ENCODE peak calls at places on chromosome 4, in ten cellular contexts. S is prostate gland; K is brain microvascular endothelial cell; D is left lung; F is endodermal cell; W is H1; J is neural progenitor cell; C is osteoblast; X is CD8-positive, alpha-beta memory T cell; Y is heart left ventricle. B is an unnamed sample. For H3K27me3, the result is how much of the 10 kb centered on the place peaks cover.

GRCh38 chr4:48688953-48689352 is 91.1 kb downstream of the FRYL start:
- DNase-seq in W (no peak), J (no peak), F (no peak), K (no peak), D (no peak), S (no peak), X (no peak), Y (no peak), C (no peak), B (no peak)

GRCh38 chr4:143517764-143518163 is 4.3 kb downstream of the SMARCA5 start:
- DNase-seq in F (no peak), S (no peak), D (no peak), W (no peak), X (no peak), Y (no peak), C (no peak), J (no peak), K (no peak), B (no peak)

GRCh38 chr4:169795585-169795984 is 37.8 kb upstream of the HPF1 start:
- DNase-seq in D (no peak), Y (no peak), F (no peak), S (no peak), X (no peak), C (no peak), W (no peak), J (no peak), K (no peak), B (no peak)

GRCh38 chr4:73798842-73799241 is 37.6 kb upstream of the CXCL6 start:
- DNase-seq in J (no peak), W (no peak), D (no peak), Y (no peak), S (no peak), F (no peak), C (peak), X (no peak), K (no peak), B (no peak)

GRCh38 chr4:167177925-167178324 is 56.4 kb downstream of the SPOCK3 start:
- DNase-seq in J (peak), Y (no peak), W (no peak), C (no peak), F (no peak), X (no peak), K (no peak), S (no peak), D (no peak), B (no peak)

GRCh38 chr4:121668368-121669162 is 28.2 kb downstream of the ANXA5 start:
- DNase-seq in J (no peak), W (no peak), D (no peak), K (peak), F (no peak), X (no peak), C (peak), S (no peak), Y (no peak), B (no peak)

GRCh38 chr4:17511041-17511949 is 595 bp downstream of the QDPR start:
- DNase-seq in K (peak), F (peak), J (peak), W (no peak), D (peak), S (peak), Y (peak), C (peak), X (peak), B (peak)

GRCh38 chr4:28469886-28470285 is 1609.2 kb downstream of the STIM2 start:
- DNase-seq in Y (no peak), D (no peak), X (no peak), K (peak), W (no peak), S (no peak), J (no peak), F (no peak), C (no peak), B (no peak)

GRCh38 chr4:55032788-55033187 is 92.6 kb downstream of the KDR start:
- DNase-seq in F (peak), C (no peak), W (no peak), S (no peak), X (no peak), D (no peak), K (peak), Y (no peak), J (peak), B (no peak)

GRCh38 chr4:158869761-158870160 is 100.9 kb downstream of the FNIP2 start:
- DNase-seq in K (no peak), C (peak), S (no peak), X (no peak), W (no peak), J (no peak), Y (no peak), D (no peak), F (no peak), B (no peak)

GRCh38 chr4:2565533-2565932 is 29.1 kb downstream of the FAM193A start:
- DNase-seq in D (no peak), J (no peak), Y (no peak), C (no peak), K (no peak), S (no peak), F (no peak), W (no peak), X (no peak), B (no peak)

GRCh38 chr4:145936142-145937020 is 2.2 kb downstream of the ZNF827 start:
- DNase-seq in Y (peak), X (peak), K (peak), F (peak), W (no peak), S (peak), D (peak), J (peak), C (peak), B (peak)

GRCh38 chr4:3320361-3321023 is 27.7 kb downstream of the RGS12 start:
- DNase-seq in Y (no peak), S (no peak), X (no peak), K (no peak), J (no peak), W (no peak), F (peak), C (no peak), D (no peak), B (peak)

GRCh38 chr4:12852338-12853307 is 631.5 kb downstream of the RAB28 start:
- DNase-seq in K (peak), F (peak), X (no peak), W (peak), D (no peak), Y (peak), J (peak), S (peak), C (no peak), B (no peak)

GRCh38 chr4:87311684-87312083 is 11.0 kb downstream of the HSD17B13 start:
- DNase-seq in F (no peak), X (no peak), D (no peak), W (no peak), Y (no peak), J (no peak), C (no peak), S (no peak), K (no peak), B (no peak)
- H3K27me3 ChIP-seq in F (under half), X (under half), D (under half), W (under half), Y (under half), J (under half), C (under half), S (under half), K (under half), B (under half)

GRCh38 chr4:4860803-4861591 is 1.5 kb downstream of the MSX1 start:
- DNase-seq in Y (peak), K (peak), J (peak), S (no peak), D (no peak), W (no peak), F (peak), X (no peak), C (peak), B (peak)

GRCh38 chr4:4860381-4860802 is 927 bp downstream of the MSX1 start:
- DNase-seq in X (no peak), C (peak), F (peak), D (no peak), W (no peak), Y (no peak), S (no peak), J (no peak), K (peak), B (no peak)

GRCh38 chr4:4859010-4859798 is at the start of gene MSX1:
- DNase-seq in J (peak), F (peak), C (peak), S (peak), D (peak), W (peak), X (no peak), K (peak), Y (peak), B (peak)

GRCh38 chr4:4858527-4858926 is 938 bp upstream of the MSX1 start:
- DNase-seq in C (no peak), S (no peak), D (peak), Y (no peak), W (no peak), X (no peak), J (peak), F (peak), K (no peak), B (no peak)

GRCh38 chr4:4859799-4860380 is 425 bp downstream of the MSX1 start:
- DNase-seq in J (peak), D (no peak), K (no peak), W (no peak), F (peak), C (peak), X (no peak), S (no peak), Y (no peak), B (no peak)
- H3K27me3 ChIP-seq in J (half or more), D (half or more), K (under half), W (half or more), F (half or more), C (under half), X (half or more), S (under half), Y (half or more), B (half or more)

GRCh38 chr4:112510468-112511293 is 5.3 kb downstream of the NEUROG2 start:
- DNase-seq in X (no peak), W (no peak), J (peak), F (peak), Y (no peak), C (peak), D (no peak), K (no peak), S (no peak), B (no peak)

GRCh38 chr4:112509243-112510190 is 6.5 kb downstream of the NEUROG2 start:
- DNase-seq in X (no peak), F (peak), Y (no peak), S (no peak), D (no peak), K (no peak), W (no peak), J (peak), C (no peak), B (no peak)

GRCh38 chr4:112510191-112510467 is 5.9 kb downstream of the NEUROG2 start:
- DNase-seq in W (no peak), C (peak), J (no peak), K (no peak), S (no peak), X (no peak), Y (no peak), F (no peak), D (no peak), B (no peak)

GRCh38 chr4:112514079-112514448 is 1.9 kb downstream of the NEUROG2 start:
- DNase-seq in D (no peak), S (no peak), Y (no peak), X (no peak), C (peak), J (peak), K (no peak), F (peak), W (no peak), B (no peak)

GRCh38 chr4:112511294-112512118 is 4.5 kb downstream of the NEUROG2 start:
- DNase-seq in C (peak), K (no peak), Y (no peak), S (no peak), J (peak), F (peak), X (no peak), W (no peak), D (no peak), B (no peak)
- H3K27me3 ChIP-seq in C (half or more), K (half or more), Y (half or more), S (half or more), J (half or more), F (half or more), X (half or more), W (half or more), D (half or more), B (half or more)

DNA sequence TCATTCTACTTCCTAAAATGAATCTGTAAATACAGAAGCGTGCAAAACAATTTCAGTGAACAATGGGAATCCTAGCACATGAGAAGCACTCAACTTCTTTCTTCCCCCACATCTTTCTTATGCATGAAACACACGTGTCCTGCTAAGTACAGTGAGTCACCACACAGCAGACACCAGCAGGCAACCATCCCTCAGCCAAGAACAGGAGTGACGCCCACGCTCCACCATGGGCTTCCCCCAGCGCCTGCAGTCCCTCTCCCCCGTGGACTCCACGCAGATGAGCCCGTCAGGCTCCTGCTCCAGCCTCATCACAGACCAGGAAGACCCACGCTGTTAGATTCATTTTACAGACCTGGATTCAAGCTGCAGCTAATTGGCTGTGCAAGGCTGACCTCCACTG is 16.8 kb downstream of the HMX1 start:
- DNase-seq in W (no peak), J (no peak), S (no peak), Y (no peak), D (no peak), K (peak), X (no peak), C (no peak), F (no peak), B (no peak)
- H3K27me3 ChIP-seq in W (half or more), J (half or more), S (under half), Y (half or more), D (half or more), K (half or more), X (under half), C (half or more), F (half or more), B (half or more)

DNA sequence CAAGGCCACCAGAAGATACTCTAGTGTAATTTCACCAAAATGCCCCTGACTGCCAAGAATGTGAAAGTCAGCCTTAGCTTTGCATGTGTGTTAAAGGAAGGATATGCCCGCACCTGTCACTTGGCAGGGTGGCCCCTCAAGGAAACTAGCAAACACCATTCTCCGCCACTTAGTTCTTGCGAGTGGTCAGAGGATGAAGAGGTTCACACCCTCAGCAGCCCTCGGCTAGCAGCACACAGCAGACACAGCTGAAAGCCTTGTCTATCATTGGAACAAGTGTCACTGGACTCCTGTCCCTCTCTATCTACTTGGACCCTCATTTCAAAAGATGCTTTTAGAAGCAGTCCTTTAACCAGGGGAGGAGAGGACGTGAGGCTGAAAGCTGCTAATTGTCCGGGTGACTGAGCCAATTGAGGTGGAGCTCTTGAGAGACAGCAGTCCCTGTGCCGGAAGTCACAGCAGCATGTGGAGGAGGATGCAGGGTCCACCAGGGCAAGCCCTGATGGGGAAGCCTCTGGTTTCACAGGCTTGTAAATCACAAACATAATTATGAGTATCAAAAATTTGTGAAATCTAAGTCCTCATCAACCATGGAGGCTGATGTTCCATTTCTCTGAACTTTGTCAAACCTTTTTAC is 18.0 kb downstream of the HHIP start:
- DNase-seq in Y (no peak), C (no peak), D (no peak), K (no peak), S (no peak), X (no peak), J (peak), W (no peak), F (no peak), B (no peak)
- H3K27me3 ChIP-seq in Y (under half), C (under half), D (under half), K (under half), S (under half), X (under half), J (under half), W (under half), F (half or more), B (under half)